ENCODE peak calls at places on chromosomes 6 and 20, in nine cellular contexts. G is left cardiac atrium, U is Calu3, E is activated T-cell treated with anti-CD3 and anti-CD28 coated beads for 1 hour, Q is transverse colon, Z is Karpas-422, Y is iPS-NIHi11, I is Right ventricle myocardium superior, X is MV-4-11. A is an unnamed sample.

GRCh38 chr6:158879180-158879579 is 60.0 kb upstream of the EZR start:
- DNase-seq in X (peak), Z (no peak), E (no peak), U (no peak), G (no peak), Y (no peak), Q (no peak), I (no peak), A (no peak)

GRCh38 chr20:46705378-46705729 is 4.1 kb upstream of the SLC2A10 start:
- DNase-seq in E (no peak), I (no peak), X (no peak), Y (no peak), U (no peak), G (no peak), Z (no peak), Q (no peak), A (no peak)

GRCh38 chr20:63748356-63749270 is 9.0 kb downstream of the SLC2A4RG start:
- DNase-seq in U (no peak), E (no peak), Y (no peak), Q (no peak), G (no peak), Z (no peak), I (no peak), X (no peak), A (no peak)

GRCh38 chr6:128807577-128807976 is 75.4 kb upstream of the LAMA2 start:
- DNase-seq in G (no peak), X (peak), U (no peak), E (no peak), I (no peak), Z (peak), Y (peak), Q (no peak), A (no peak)

GRCh38 chr20:54650201-54650722 is 174.9 kb downstream of the DOK5 start:
- DNase-seq in Z (no peak), Q (no peak), U (no peak), E (no peak), X (no peak), Y (no peak), I (no peak), G (no peak), A (no peak)

GRCh38 chr6:16591681-16592549 is 169.3 kb downstream of the ATXN1 start:
- DNase-seq in Q (no peak), G (no peak), Z (no peak), I (no peak), Y (no peak), E (no peak), X (peak), U (no peak), A (no peak)

GRCh38 chr20:44465001-44465560 is 10.6 kb upstream of the TTPAL start:
- DNase-seq in Z (no peak), G (no peak), Y (no peak), I (no peak), X (no peak), E (no peak), Q (peak), U (peak), A (peak)

GRCh38 chr6:23280445-23280844 is 711.1 kb downstream of the HDGFL1 start:
- DNase-seq in Q (no peak), Y (no peak), U (no peak), X (peak), E (no peak), Z (no peak), I (no peak), G (no peak), A (no peak)

GRCh38 chr6:6588924-6589696 is 590 bp downstream of the LY86 start:
- DNase-seq in U (no peak), Y (no peak), Q (no peak), G (no peak), Z (peak), X (peak), I (peak), E (no peak), A (no peak)

GRCh38 chr6:34021839-34022190 is 124.1 kb downstream of the GRM4 start:
- DNase-seq in G (no peak), X (no peak), Z (no peak), I (no peak), Y (no peak), E (no peak), Q (peak), U (peak), A (peak)

GRCh38 chr20:46801003-46801702 is 91.7 kb downstream of the SLC2A10 start:
- DNase-seq in U (no peak), G (no peak), Q (no peak), I (no peak), Y (no peak), E (no peak), Z (no peak), X (no peak), A (no peak)

GRCh38 chr6:16519265-16520242 is 241.7 kb downstream of the ATXN1 start:
- DNase-seq in Z (no peak), Q (peak), G (no peak), U (peak), Y (no peak), X (no peak), I (no peak), E (no peak), A (peak)

GRCh38 chr20:17618673-17619013 is 48.8 kb downstream of the DSTN start:
- DNase-seq in Q (peak), Z (no peak), X (no peak), E (no peak), I (no peak), Y (no peak), G (no peak), U (no peak), A (no peak)

GRCh38 chr6:35601331-35602132 is 87.2 kb downstream of the FKBP5 start:
- DNase-seq in Y (peak), E (peak), Q (peak), Z (no peak), I (peak), G (peak), U (peak), X (peak), A (peak)

GRCh38 chr6:75437451-75438185 is 56.0 kb downstream of the FILIP1 start:
- DNase-seq in G (no peak), I (no peak), Q (no peak), X (no peak), Z (no peak), E (no peak), Y (no peak), U (no peak), A (no peak)

GRCh38 chr6:79033279-79033678 is 44.8 kb downstream of the PHIP start:
- DNase-seq in I (no peak), E (no peak), Y (no peak), U (no peak), Q (no peak), X (no peak), G (no peak), Z (no peak), A (no peak)

GRCh38 chr20:45450097-45450818 is 19.3 kb upstream of the WFDC2 start:
- DNase-seq in Q (peak), U (peak), I (no peak), X (peak), Y (peak), E (no peak), G (no peak), Z (peak), A (no peak)

GRCh38 chr20:59184880-59185447 is 21.3 kb downstream of the ZNF831 start:
- DNase-seq in Z (no peak), I (no peak), U (no peak), Q (no peak), X (no peak), G (no peak), E (no peak), Y (no peak), A (no peak)

GRCh38 chr6:111952326-111952725 is 79.1 kb upstream of the FYN start:
- DNase-seq in U (no peak), I (no peak), Y (no peak), E (no peak), Q (no peak), X (no peak), G (no peak), Z (no peak), A (no peak)

GRCh38 chr6:1623769-1624070 is 14.0 kb downstream of the FOXC1 start:
- DNase-seq in U (no peak), Y (no peak), Q (no peak), Z (no peak), I (no peak), X (no peak), E (no peak), G (no peak), A (no peak)